ENCODE peak calls at places on chromosomes 13 and 19, in six cellular contexts. U is spleen, V is HFFc6, J is NCI-H2081, C is NCI-H524, L is GM12864. F is an unnamed sample.

GRCh38 chr13:102152790-102153189 is 249.1 kb downstream of the FGF14 start:
- DNase-seq in U (no peak), V (no peak), J (no peak), C (no peak), L (no peak), F (no peak)

GRCh38 chr13:102978168-102978567 is 88.0 kb downstream of the SLC10A2 start:
- DNase-seq in U (no peak), V (no peak), J (no peak), C (no peak), L (no peak), F (no peak)

GRCh38 chr19:8308891-8309291 is 733 bp upstream of the CD320 start:
- DNase-seq in U (peak), V (no peak), J (no peak), C (no peak), L (no peak), F (peak)

GRCh38 chr19:32196690-32197420 is 148.6 kb upstream of the ZNF507 start:
- DNase-seq in U (peak), V (no peak), J (no peak), C (no peak), L (no peak), F (no peak)

GRCh38 chr13:104534847-104535246 is 1468.6 kb upstream of the SLC10A2 start:
- DNase-seq in U (no peak), V (no peak), J (no peak), C (no peak), L (no peak), F (no peak)

GRCh38 chr19:21022996-21023395 is 2.5 kb downstream of the ZNF430 start:
- DNase-seq in U (no peak), V (peak), J (no peak), C (no peak), L (peak), F (no peak)

GRCh38 chr13:109782066-109782822 is 4.1 kb downstream of the IRS2 start:
- DNase-seq in U (peak), V (no peak), J (no peak), C (no peak), L (no peak), F (no peak)

GRCh38 chr13:27327633-27328032 is 57.0 kb downstream of the RASL11A start:
- DNase-seq in U (no peak), V (no peak), J (no peak), C (no peak), L (no peak), F (no peak)

GRCh38 chr19:52034051-52034728 is 6.0 kb upstream of the ZNF614 start:
- DNase-seq in U (no peak), V (no peak), J (no peak), C (no peak), L (no peak), F (no peak)

GRCh38 chr13:43561081-43561480 is 225.7 kb downstream of the ENOX1 start:
- DNase-seq in U (no peak), V (no peak), J (no peak), C (no peak), L (no peak), F (no peak)